ENCODE peak calls at places on chromosome 21, in six cellular contexts. I, X, P, E, Z and Q are unnamed samples.

GRCh38 chr21:37073417-37074194 is 552 bp downstream of the TTC3 start:
- DNase-seq in I (peak), X (no peak), P (peak), E (peak), Z (peak), Q (peak)

GRCh38 chr21:41229527-41230248 is 61.7 kb downstream of the BACE2 start:
- DNase-seq in I (no peak), X (peak), P (no peak), E (no peak), Z (no peak), Q (no peak)

GRCh38 chr21:30480145-30480544 is at the start of gene KRTAP19-1:
- DNase-seq in I (no peak), X (no peak), P (no peak), E (no peak), Z (no peak), Q (no peak)

GRCh38 chr21:25934771-25935224 is 200.0 kb downstream of the GABPA start:
- DNase-seq in I (peak), X (no peak), P (peak), E (peak), Z (peak), Q (peak)

GRCh38 chr21:25362375-25363267 is 244.7 kb downstream of the MRPL39 start:
- DNase-seq in I (no peak), X (no peak), P (no peak), E (no peak), Z (no peak), Q (no peak)

GRCh38 chr21:33754493-33754892 is 112.2 kb downstream of the ITSN1 start:
- DNase-seq in I (no peak), X (no peak), P (no peak), E (no peak), Z (no peak), Q (no peak)

GRCh38 chr21:30129246-30129645 is 37.4 kb downstream of the CLDN17 start:
- DNase-seq in I (no peak), X (no peak), P (no peak), E (no peak), Z (no peak), Q (no peak)

GRCh38 chr21:36207577-36208320 is 51.1 kb downstream of the DOP1B start:
- DNase-seq in I (no peak), X (no peak), P (no peak), E (no peak), Z (no peak), Q (no peak)

GRCh38 chr21:25329227-25329626 is 278.1 kb downstream of the MRPL39 start:
- DNase-seq in I (no peak), X (no peak), P (no peak), E (no peak), Z (no peak), Q (no peak)

GRCh38 chr21:22885614-22886013 is 1887.4 kb downstream of the NCAM2 start:
- DNase-seq in I (no peak), X (no peak), P (no peak), E (no peak), Z (no peak), Q (no peak)

GRCh38 chr21:31335957-31336738 is 7.9 kb downstream of the TIAM1 start:
- DNase-seq in I (no peak), X (no peak), P (peak), E (no peak), Z (no peak), Q (no peak)

GRCh38 chr21:46634966-46635323 is 529 bp upstream of the PRMT2 start:
- DNase-seq in I (no peak), X (peak), P (peak), E (peak), Z (peak), Q (peak)

GRCh38 chr21:42120056-42120903 is 49.2 kb downstream of the UMODL1 start:
- DNase-seq in I (no peak), X (no peak), P (no peak), E (no peak), Z (no peak), Q (no peak)

GRCh38 chr21:32414579-32415358 is 2.3 kb downstream of the EVA1C start:
- DNase-seq in I (peak), X (no peak), P (no peak), E (no peak), Z (no peak), Q (no peak)

GRCh38 chr21:31846690-31847089 is 26.1 kb upstream of the HUNK start:
- DNase-seq in I (no peak), X (no peak), P (no peak), E (no peak), Z (no peak), Q (no peak)

GRCh38 chr21:46205766-46206162 is 21.5 kb upstream of the SPATC1L start:
- DNase-seq in I (peak), X (no peak), P (no peak), E (no peak), Z (no peak), Q (no peak)

GRCh38 chr21:34881894-34882371 is 167.2 kb downstream of the RUNX1 start:
- DNase-seq in I (no peak), X (no peak), P (no peak), E (peak), Z (no peak), Q (no peak)

GRCh38 chr21:33541756-33542639 is at the start of gene GART:
- DNase-seq in I (peak), X (peak), P (peak), E (peak), Z (peak), Q (peak)

GRCh38 chr21:23245231-23245630 is 2247.0 kb downstream of the NCAM2 start:
- DNase-seq in I (no peak), X (no peak), P (no peak), E (no peak), Z (no peak), Q (no peak)

GRCh38 chr21:41886331-41886730 is 7.2 kb upstream of the PRDM15 start:
- DNase-seq in I (no peak), X (no peak), P (no peak), E (no peak), Z (no peak), Q (no peak)

GRCh38 chr21:15249285-15249993 is 184.6 kb upstream of the NRIP1 start:
- DNase-seq in I (no peak), X (no peak), P (no peak), E (no peak), Z (no peak), Q (no peak)
- TF ChIP-seq EP300 in I (no peak), X (no peak), P (no peak), E (no peak), Z (no peak), Q (no peak)

DNA sequence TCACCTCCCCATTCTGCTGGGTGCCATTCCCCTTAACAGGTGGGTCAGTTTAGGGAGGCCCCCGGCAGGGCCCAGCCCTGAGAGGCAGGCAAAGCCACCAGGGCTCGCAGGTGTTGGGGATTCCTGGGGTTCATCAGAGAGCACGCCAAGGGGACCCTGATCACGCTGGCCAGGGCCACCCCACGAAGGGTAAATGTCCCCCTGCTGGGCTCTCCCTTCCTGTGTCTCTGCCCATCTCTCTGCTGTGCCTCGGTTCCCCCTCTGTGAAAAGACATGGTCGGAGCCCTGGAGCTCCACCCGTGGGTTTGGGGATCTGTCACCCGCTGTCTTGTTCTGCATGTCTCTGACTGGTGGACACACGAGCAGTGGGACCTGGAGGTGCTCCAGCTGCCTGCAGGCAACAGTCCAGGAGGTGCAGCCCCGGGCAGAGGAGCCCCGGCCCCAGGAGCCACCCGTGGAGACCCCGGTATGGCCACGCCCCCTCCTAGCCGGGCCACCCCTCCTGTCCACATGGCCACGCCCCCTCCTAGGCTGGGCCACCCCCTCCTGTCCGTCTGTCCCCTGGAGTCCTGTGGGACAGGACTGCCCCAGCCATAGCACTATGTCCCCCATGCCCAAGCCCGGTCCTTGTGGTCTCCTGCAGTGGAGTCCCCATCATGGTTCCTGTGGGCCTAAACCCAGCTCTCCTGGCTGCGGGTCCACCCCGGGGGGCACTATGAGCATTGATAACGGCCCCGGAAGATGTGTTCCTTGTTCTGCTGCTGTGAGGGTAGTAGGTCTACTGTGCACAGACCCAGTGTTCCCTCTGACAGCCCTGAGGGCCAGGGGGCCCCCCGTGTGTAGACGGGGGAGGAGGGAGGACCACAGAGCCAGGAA is 6.5 kb downstream of the AIRE start:
- DNase-seq in I (no peak), X (no peak), P (no peak), E (no peak), Z (no peak), Q (no peak)
- H3K27ac ChIP-seq in I (no peak), X (no peak), P (no peak), E (no peak), Z (no peak), Q (no peak)

GRCh38 chr21:43342301-43342881 is 84.5 kb downstream of the SIK1 start:
- DNase-seq in I (no peak), X (no peak), P (no peak), E (no peak), Z (no peak), Q (no peak)

GRCh38 chr21:43341349-43342163 is 85.4 kb downstream of the SIK1 start:
- DNase-seq in I (no peak), X (no peak), P (no peak), E (peak), Z (no peak), Q (no peak)

GRCh38 chr21:43343992-43344886 is 82.7 kb downstream of the SIK1 start:
- DNase-seq in I (no peak), X (no peak), P (no peak), E (peak), Z (no peak), Q (peak)

GRCh38 chr21:43345046-43345745 is 81.7 kb downstream of the SIK1 start:
- DNase-seq in I (no peak), X (no peak), P (no peak), E (no peak), Z (no peak), Q (no peak)

DNA sequence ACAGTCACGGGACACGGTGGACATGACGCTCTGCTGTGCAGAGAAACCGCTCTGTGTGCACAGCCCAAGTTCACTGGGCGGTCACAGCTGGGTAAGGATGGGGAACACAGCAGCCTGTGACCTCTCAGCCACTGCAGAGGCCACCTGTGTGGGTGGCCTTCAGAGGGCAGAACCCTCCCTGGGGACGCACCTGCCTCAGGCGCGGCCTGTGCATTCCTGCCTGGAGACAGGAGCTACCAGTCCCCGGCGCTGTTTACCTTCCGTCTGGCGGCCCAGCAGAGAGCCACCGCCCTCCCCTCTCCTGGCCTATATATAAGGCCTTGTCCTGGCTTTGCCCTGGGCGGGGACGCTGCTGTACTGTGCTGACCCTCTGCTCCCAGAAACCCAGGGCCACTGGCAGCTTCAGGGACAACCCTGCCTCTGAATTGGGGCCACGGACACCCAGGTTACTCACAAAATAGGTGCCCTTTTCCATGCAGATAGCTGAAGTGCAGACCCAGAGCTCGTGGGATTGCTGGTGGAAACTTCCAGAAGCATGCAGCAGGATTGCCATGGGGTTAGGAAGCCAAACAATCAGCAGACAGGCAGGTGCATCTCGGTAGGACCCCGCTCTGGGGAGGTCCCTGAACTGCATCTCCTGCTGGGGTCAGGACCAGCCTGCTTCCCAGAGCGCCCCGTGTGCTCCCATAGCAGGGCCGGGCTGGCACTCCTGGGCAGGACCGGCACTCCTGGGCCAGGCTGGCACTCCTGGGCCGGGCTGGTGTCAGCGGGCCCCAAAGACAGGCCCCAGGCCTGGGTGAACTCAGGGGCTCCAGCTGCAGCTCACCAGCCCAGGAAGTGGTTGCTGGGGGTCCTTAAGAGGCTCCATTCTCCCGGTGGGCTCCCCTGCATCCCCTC is 83.6 kb downstream of the SIK1 start:
- DNase-seq in I (no peak), X (no peak), P (no peak), E (peak), Z (no peak), Q (peak)
- TF ChIP-seq EP300 in I (no peak), X (no peak), P (no peak), E (peak), Z (no peak), Q (no peak)

GRCh38 chr21:44986471-44987291 is 46.9 kb downstream of the SLX9 start:
- DNase-seq in I (peak), X (no peak), P (peak), E (no peak), Z (peak), Q (no peak)

GRCh38 chr21:44983421-44984206 is 43.8 kb downstream of the SLX9 start:
- DNase-seq in I (peak), X (no peak), P (peak), E (no peak), Z (no peak), Q (no peak)

GRCh38 chr21:44985441-44986401 is 45.9 kb downstream of the SLX9 start:
- DNase-seq in I (peak), X (no peak), P (peak), E (no peak), Z (no peak), Q (no peak)

GRCh38 chr21:44984428-44984791 is 44.6 kb downstream of the SLX9 start:
- DNase-seq in I (peak), X (no peak), P (peak), E (no peak), Z (peak), Q (no peak)

DNA sequence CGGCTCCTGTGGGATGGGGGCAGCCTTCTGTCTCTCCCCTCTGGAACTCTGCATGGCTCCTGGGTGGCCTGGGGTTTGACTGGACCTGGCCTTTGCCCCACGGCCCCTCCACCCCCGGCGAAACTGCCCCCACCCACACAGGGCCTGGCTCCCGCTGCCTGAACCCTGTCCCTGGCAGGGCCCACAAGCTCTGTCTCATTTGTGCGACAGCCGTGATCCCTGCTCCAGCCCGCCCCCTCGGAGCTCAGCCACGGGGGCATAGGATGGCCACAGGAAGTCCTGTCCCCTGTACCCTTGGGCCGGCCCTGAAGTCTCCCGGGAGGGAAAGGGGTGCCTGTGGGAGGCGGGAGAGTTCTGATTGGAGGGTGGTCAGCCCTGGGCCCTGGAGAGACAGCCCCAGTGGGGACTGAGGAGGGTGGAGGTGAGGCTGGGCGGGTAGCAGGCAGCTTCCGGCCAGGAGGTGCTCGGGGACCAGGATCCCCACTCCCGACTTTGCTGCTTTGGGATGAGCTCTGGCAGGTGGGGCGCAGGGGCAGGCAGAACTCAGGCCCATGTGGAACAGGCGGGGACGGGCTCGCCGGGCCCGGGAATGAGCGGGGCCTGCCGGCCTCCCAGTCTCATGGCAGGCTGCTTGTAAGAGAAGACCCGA is 45.1 kb downstream of the SLX9 start:
- DNase-seq in I (peak), X (no peak), P (peak), E (no peak), Z (peak), Q (no peak)
- H3K27ac ChIP-seq in I (no peak), X (no peak), P (peak), E (no peak), Z (no peak), Q (no peak)

DNA sequence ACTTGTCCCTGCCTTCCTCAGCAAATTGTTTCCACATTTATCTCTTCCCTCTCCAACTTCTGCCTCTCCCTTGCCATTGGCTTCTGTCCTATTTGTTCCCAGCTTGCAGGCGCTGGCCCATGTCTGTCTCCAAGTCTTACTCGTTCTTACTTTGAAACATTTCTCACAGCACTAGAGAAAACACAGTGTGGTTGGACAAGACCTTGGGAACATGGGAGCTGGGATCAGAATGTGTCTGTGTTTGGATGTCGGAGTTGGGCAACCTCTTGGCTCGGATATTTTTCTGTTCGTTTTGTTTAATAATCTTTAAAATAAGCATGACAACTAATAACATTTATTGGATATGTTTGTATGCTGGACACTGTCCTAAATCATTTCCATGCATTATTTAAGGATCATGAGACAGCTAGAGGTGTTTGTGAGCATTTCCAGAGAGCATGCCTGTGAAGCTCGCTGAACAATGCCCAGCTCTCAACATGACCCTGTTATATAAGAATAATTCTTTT is 5.9 kb upstream of the BRWD1 start:
- DNase-seq in I (no peak), X (no peak), P (peak), E (no peak), Z (no peak), Q (no peak)
- TF ChIP-seq EP300 in I (no peak), X (no peak), P (peak), E (no peak), Z (no peak), Q (no peak)

DNA sequence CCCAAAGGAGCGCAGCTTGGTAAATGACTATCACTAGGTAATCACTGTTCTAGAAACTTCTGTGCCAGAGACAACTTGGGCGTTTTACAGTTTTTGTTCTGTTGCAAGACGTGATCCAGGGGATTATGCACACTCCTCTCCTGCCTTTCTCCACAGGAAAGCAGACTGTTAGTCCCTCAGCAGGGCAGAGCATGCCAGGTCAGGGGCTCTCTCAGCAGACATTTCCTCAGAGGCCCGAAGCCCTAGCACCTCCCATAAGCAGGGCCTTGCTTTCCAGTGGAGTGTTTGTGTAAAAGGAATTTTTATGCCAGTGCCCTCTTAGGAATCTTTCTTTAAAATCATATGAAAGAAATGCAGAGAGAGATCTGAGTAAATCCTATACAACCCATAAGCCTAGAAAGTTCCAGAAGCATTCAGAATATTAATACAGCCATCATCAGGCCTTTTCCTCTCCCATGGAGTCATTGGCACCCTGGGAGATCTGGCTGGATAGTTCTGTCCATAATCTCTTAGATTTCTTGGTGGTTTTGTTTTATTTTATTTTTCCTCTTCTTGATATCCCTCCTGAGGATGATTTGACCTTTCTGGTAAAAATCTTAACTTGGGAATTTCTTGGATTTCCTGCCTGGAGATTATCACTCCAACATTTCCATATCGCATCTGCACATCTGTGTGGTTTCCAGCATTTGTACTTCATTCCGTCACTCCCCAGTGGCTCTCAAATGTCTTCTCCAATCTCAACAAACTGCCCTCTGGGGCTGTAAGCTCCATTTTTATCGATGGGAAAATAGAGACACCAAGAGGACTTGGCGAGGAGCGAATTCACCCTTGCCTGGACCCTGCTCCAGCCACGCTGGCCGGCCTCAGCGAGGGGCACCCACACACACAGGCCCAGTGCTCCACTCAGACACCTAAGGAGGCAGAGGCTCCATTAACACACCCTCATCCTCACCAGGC is 116.1 kb downstream of the PSMG1 start:
- DNase-seq in I (no peak), X (no peak), P (no peak), E (no peak), Z (no peak), Q (no peak)
- H3K27ac ChIP-seq in I (no peak), X (no peak), P (no peak), E (no peak), Z (no peak), Q (peak)